ENCODE peak calls at places on chromosomes 13 and 19, in five cellular contexts. One of them, this sample, is unnamed.

GRCh38 chr13:43805071-43805468 is 18.3 kb upstream of the ENOX1 start:
- DNase-seq in HTR-8/SVneo: no peak
- DNase-seq in HFFc6: peak
- DNase-seq in PC-9: peak
- DNase-seq in substantia nigra: no peak
- DNase-seq in this sample: peak

GRCh38 chr13:50386527-50387123 is 371.4 kb downstream of the KCNRG start:
- DNase-seq in substantia nigra: no peak
- DNase-seq in HFFc6: no peak
- DNase-seq in HTR-8/SVneo: peak
- DNase-seq in PC-9: no peak
- DNase-seq in this sample: no peak

GRCh38 chr13:94886191-94886590 is 173.8 kb upstream of the SOX21 start:
- DNase-seq in HFFc6: peak
- DNase-seq in PC-9: no peak
- DNase-seq in HTR-8/SVneo: no peak
- DNase-seq in substantia nigra: no peak
- DNase-seq in this sample: peak

GRCh38 chr13:26956532-26957142 is 196.1 kb upstream of the GPR12 start:
- DNase-seq in HTR-8/SVneo: no peak
- DNase-seq in HFFc6: no peak
- DNase-seq in substantia nigra: no peak
- DNase-seq in PC-9: no peak
- DNase-seq in this sample: no peak

GRCh38 chr19:50720921-50721291 is 1.3 kb upstream of the SHANK1 start:
- DNase-seq in HTR-8/SVneo: no peak
- DNase-seq in HFFc6: peak
- DNase-seq in substantia nigra: no peak
- DNase-seq in PC-9: no peak
- DNase-seq in this sample: peak

GRCh38 chr13:100235311-100235901 is 146.5 kb downstream of the PCCA start:
- DNase-seq in substantia nigra: no peak
- DNase-seq in PC-9: peak
- DNase-seq in HFFc6: peak
- DNase-seq in HTR-8/SVneo: peak
- DNase-seq in this sample: peak

GRCh38 chr13:51559916-51560315 is 24.3 kb upstream of the WDFY2 start:
- DNase-seq in HTR-8/SVneo: no peak
- DNase-seq in PC-9: no peak
- DNase-seq in substantia nigra: no peak
- DNase-seq in HFFc6: no peak
- DNase-seq in this sample: no peak

GRCh38 chr19:44847144-44848035 is 1.3 kb downstream of the NECTIN2 start:
- DNase-seq in substantia nigra: no peak
- DNase-seq in PC-9: peak
- DNase-seq in HTR-8/SVneo: peak
- DNase-seq in HFFc6: peak
- DNase-seq in this sample: peak

GRCh38 chr19:14094854-14095253 is 4.3 kb upstream of the SAMD1 start:
- DNase-seq in HTR-8/SVneo: no peak
- DNase-seq in PC-9: no peak
- DNase-seq in substantia nigra: no peak
- DNase-seq in HFFc6: no peak
- DNase-seq in this sample: no peak

GRCh38 chr19:6048808-6049405 is 61.4 kb downstream of the RFX2 start:
- DNase-seq in HFFc6: peak
- DNase-seq in HTR-8/SVneo: peak
- DNase-seq in substantia nigra: no peak
- DNase-seq in PC-9: peak
- DNase-seq in this sample: peak

GRCh38 chr19:50432221-50432626 is 468 bp upstream of the MYBPC2 start:
- DNase-seq in HFFc6: no peak
- DNase-seq in HTR-8/SVneo: no peak
- DNase-seq in PC-9: no peak
- DNase-seq in substantia nigra: no peak
- DNase-seq in this sample: no peak

This sample was measured in HCEC 1CT.